ENCODE peak calls at places on chromosomes 4 and X, in eight cellular contexts. U, Q, N, A, M, E, W and R are unnamed samples.

GRCh38 chr4:126123933-126124332 is 809.2 kb downstream of the FAT4 start:
- DNase-seq in U (no peak), Q (no peak), N (no peak), A (no peak), M (no peak), E (no peak), W (no peak), R (peak; percentile 36)

GRCh38 chr4:13701937-13702446 is 74.5 kb upstream of the BOD1L1 start:
- DNase-seq in U (peak; percentile 30), Q (no peak), N (peak; percentile 13), A (peak; percentile 1), M (no peak), E (no peak), W (no peak), R (peak; percentile 62)

GRCh38 chr4:151324449-151325319 is 721 bp downstream of the SH3D19 start:
- DNase-seq in U (peak; percentile 52), Q (no peak), N (peak; percentile 90), A (peak; percentile 99), M (peak; percentile 71), E (no peak), W (peak; percentile 64), R (peak; percentile 47)

GRCh38 chr4:15891312-15891711 is 47.2 kb downstream of the FGFBP1 start:
- DNase-seq in U (no peak), Q (peak; percentile 65), N (no peak), A (no peak), M (no peak), E (no peak), W (no peak), R (no peak)

GRCh38 chrX:121093011-121093410 is 45.6 kb downstream of the GLUD2 start:
- DNase-seq in U (no peak), Q (no peak), N (no peak), A (no peak), M (no peak), E (no peak), W (no peak), R (no peak)

GRCh38 chr4:48141048-48141447 is 7.0 kb upstream of the TXK start:
- DNase-seq in U (peak; percentile 17), Q (no peak), N (no peak), A (peak; percentile 20), M (no peak), E (peak; percentile 27), W (peak; percentile 48), R (peak; percentile 56)

GRCh38 chr4:26022346-26022891 is 108.4 kb downstream of the SMIM20 start:
- DNase-seq in U (peak; percentile 51), Q (no peak), N (no peak), A (peak; percentile 73), M (no peak), E (no peak), W (no peak), R (peak; percentile 80)

GRCh38 chrX:45803383-45803921 is 602.8 kb upstream of the DIPK2B start:
- DNase-seq in U (no peak), Q (no peak), N (peak; percentile 73), A (no peak), M (no peak), E (no peak), W (no peak), R (peak; percentile 94)

GRCh38 chr4:26719954-26720552 is 136.2 kb downstream of the TBC1D19 start:
- DNase-seq in U (no peak), Q (no peak), N (peak; percentile 8), A (no peak), M (no peak), E (no peak), W (peak; percentile 12), R (peak; percentile 63)

GRCh38 chrX:40998123-40998522 is 87.1 kb upstream of the USP9X start:
- DNase-seq in U (no peak), Q (no peak), N (no peak), A (no peak), M (no peak), E (no peak), W (no peak), R (no peak)

GRCh38 chr4:93199492-93199891 is 629.1 kb upstream of the ATOH1 start:
- DNase-seq in U (peak; percentile 15), Q (no peak), N (peak; percentile 45), A (peak; percentile 41), M (no peak), E (no peak), W (peak; percentile 58), R (peak; percentile 29)
- TF ChIP-seq RAD21 in U (peak; percentile 62), Q (peak; percentile 57), N (peak; percentile 73), A (no peak), M (peak; percentile 78), E (peak; percentile 15), W (peak; percentile 81), R (peak; percentile 58)

GRCh38 chr4:110533940-110534339 is 58.0 kb downstream of the ENPEP start:
- DNase-seq in U (peak; percentile 39), Q (no peak), N (peak; percentile 72), A (peak; percentile 74), M (no peak), E (no peak), W (no peak), R (peak; percentile 98)
- TF ChIP-seq RAD21 in U (no peak), Q (no peak), N (no peak), A (no peak), M (no peak), E (no peak), W (no peak), R (no peak)

GRCh38 chr4:75968084-75968483 is 22.7 kb downstream of the SDAD1 start:
- DNase-seq in U (no peak), Q (no peak), N (no peak), A (no peak), M (no peak), E (no peak), W (no peak), R (no peak)
- TF ChIP-seq RAD21 in U (no peak), Q (no peak), N (no peak), A (no peak), M (no peak), E (no peak), W (no peak), R (no peak)

DNA sequence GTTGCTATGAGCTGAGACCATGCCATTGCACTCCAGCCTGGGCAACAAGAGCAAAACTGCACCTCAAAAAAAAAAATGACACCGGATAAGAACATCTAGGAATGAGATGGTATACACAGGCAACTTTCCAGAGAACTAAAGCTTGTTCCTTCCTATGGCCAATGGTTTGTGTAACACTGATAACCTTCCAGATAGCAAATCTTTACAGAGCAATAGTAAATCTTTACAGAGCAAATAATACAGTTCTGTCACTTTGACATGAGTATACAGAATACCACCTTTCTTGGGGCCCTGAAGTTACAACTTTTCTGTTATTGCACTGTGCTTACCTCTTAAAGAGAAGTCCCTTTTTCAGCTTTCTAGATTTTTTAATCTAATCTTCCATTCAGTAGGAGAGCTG is 91.6 kb downstream of the CD99L2 start:
- DNase-seq in U (no peak), Q (no peak), N (no peak), A (peak; percentile 34), M (no peak), E (no peak), W (no peak), R (no peak)
- TF ChIP-seq RAD21 in U (no peak), Q (no peak), N (no peak), A (no peak), M (no peak), E (no peak), W (no peak), R (no peak)

DNA sequence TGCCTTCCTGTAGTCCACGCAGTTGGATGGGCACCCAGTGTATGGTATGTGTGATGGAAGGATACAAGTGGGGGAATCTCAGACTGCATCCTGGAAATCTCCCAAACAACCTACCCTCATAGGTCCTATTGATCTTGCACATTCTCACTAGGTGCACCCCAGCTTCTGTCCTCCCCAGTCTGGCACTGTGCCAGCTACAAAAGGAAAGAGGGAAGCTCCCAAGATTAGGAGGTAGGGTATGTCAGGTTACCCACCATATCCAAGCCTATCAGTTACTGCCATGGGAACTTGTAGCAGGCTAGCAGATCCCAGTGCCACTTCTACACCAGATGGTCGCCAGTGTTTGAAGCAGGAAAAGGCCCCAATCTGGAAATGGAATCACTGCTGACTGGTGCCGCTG is 11.6 kb downstream of the TBX22 start:
- DNase-seq in U (no peak), Q (no peak), N (no peak), A (no peak), M (no peak), E (no peak), W (no peak), R (no peak)
- TF ChIP-seq RAD21 in U (no peak), Q (no peak), N (no peak), A (no peak), M (no peak), E (no peak), W (no peak), R (no peak)

GRCh38 chr4:182475539-182475938 is 232.3 kb downstream of the TENM3 start:
- DNase-seq in U (no peak), Q (no peak), N (no peak), A (no peak), M (no peak), E (no peak), W (no peak), R (no peak)
- TF ChIP-seq RAD21 in U (no peak), Q (no peak), N (no peak), A (no peak), M (no peak), E (no peak), W (no peak), R (no peak)

GRCh38 chr4:87823741-87824140 is 9.0 kb upstream of the MEPE start:
- DNase-seq in U (no peak), Q (no peak), N (no peak), A (no peak), M (no peak), E (no peak), W (no peak), R (no peak)

GRCh38 chr4:87824352-87824751 is 8.4 kb upstream of the MEPE start:
- DNase-seq in U (no peak), Q (no peak), N (no peak), A (no peak), M (no peak), E (no peak), W (no peak), R (no peak)

DNA sequence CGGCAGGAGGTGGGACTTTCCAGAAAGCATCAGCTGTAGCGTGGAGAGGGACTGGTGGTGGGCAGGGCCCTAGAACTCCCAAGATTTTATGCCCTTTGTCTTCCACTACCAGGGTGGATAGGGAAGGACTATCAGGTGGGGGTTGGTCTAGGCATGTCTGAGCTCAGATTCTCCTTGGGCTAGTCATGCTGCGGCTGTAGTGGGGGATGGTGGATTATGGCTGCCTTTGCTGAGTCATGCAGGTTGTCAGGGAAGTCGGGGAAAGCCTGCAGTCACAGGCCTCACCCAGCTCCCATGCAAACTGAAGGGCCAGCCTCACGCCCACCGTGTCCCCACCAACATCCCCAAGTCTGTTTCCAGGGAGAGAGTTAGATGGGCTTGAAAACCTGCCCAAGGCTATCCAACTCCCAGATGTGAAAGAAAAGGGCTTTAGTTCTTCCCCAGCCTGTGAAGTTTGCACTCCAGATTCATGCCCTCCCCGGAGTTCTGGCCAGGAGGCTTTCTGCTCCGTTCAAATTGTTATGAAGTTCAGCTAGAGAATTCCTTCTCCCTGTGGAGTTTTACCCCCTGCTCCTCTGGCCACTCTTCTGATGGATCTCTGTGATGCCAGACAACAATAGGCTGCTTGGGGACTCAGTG is 13.4 kb upstream of the MEPE start:
- DNase-seq in U (no peak), Q (no peak), N (no peak), A (peak; percentile 9), M (no peak), E (peak; percentile 10), W (no peak), R (peak; percentile 85)
- TF ChIP-seq RAD21 in U (no peak), Q (no peak), N (no peak), A (no peak), M (no peak), E (no peak), W (no peak), R (no peak)